ENCODE peak calls at places on chromosomes 5 and 9, in four cellular contexts. J, H, A and D are unnamed samples. For H3K4me1, the result is how much of the 10 kb centered on the place peaks cover.

GRCh38 chr5:67346611-67347010 is 150.0 kb upstream of the CD180 start:
- DNase-seq in J (peak), H (no peak), A (no peak), D (no peak)

GRCh38 chr5:33890633-33891032 is 1.2 kb downstream of the ADAMTS12 start:
- DNase-seq in A (no peak), H (peak), J (peak), D (no peak)

GRCh38 chr9:126295936-126296600 is 30.6 kb upstream of the MVB12B start:
- DNase-seq in J (peak), H (no peak), A (no peak), D (peak)

GRCh38 chr9:131839281-131840084 is 99.6 kb upstream of the RAPGEF1 start:
- DNase-seq in J (peak), H (peak), A (no peak), D (no peak)

GRCh38 chr5:40277161-40277906 is 402.4 kb upstream of the PTGER4 start:
- DNase-seq in A (peak), J (no peak), H (no peak), D (no peak)

GRCh38 chr5:121949885-121950284 is 11.9 kb upstream of the SRFBP1 start:
- DNase-seq in A (no peak), H (peak), J (peak), D (no peak)

GRCh38 chr9:133709716-133710571 is 28.2 kb downstream of the SARDH start:
- DNase-seq in A (no peak), J (no peak), H (no peak), D (no peak)

GRCh38 chr5:107213025-107213424 is 457.7 kb downstream of the EFNA5 start:
- DNase-seq in H (no peak), J (no peak), A (no peak), D (no peak)

GRCh38 chr5:181205735-181206401 is 872 bp upstream of the TRIM7 start:
- DNase-seq in A (no peak), J (no peak), H (peak), D (peak)

GRCh38 chr9:114988962-114989599 is 58.7 kb upstream of the TNFSF8 start:
- DNase-seq in J (peak), A (peak), H (no peak), D (no peak)

GRCh38 chr9:95923794-95924193 is 48.3 kb downstream of the ERCC6L2 start:
- DNase-seq in J (no peak), H (no peak), A (no peak), D (peak)

GRCh38 chr5:79109527-79110492 is 1.8 kb upstream of the BHMT start:
- DNase-seq in A (no peak), J (no peak), H (no peak), D (peak)

GRCh38 chr9:811101-811531 is 30.4 kb upstream of the DMRT1 start:
- DNase-seq in J (peak), A (no peak), H (peak), D (no peak)

GRCh38 chr5:89338935-89339334 is 456.0 kb upstream of the MEF2C start:
- DNase-seq in J (peak), H (peak), A (no peak), D (no peak)

GRCh38 chr5:56580864-56581263 is 234.5 kb upstream of the MAP3K1 start:
- DNase-seq in A (no peak), J (no peak), H (no peak), D (no peak)

GRCh38 chr9:125984461-125984860 is 237.3 kb downstream of the PBX3 start:
- DNase-seq in A (no peak), J (no peak), H (no peak), D (no peak)

GRCh38 chr5:36374275-36374862 is 72.7 kb upstream of the RANBP3L start:
- DNase-seq in J (peak), H (peak), A (no peak), D (no peak)

GRCh38 chr9:93076792-93077128 is 18.3 kb downstream of the SUSD3 start:
- DNase-seq in A (no peak), H (no peak), J (no peak), D (no peak)

DNA sequence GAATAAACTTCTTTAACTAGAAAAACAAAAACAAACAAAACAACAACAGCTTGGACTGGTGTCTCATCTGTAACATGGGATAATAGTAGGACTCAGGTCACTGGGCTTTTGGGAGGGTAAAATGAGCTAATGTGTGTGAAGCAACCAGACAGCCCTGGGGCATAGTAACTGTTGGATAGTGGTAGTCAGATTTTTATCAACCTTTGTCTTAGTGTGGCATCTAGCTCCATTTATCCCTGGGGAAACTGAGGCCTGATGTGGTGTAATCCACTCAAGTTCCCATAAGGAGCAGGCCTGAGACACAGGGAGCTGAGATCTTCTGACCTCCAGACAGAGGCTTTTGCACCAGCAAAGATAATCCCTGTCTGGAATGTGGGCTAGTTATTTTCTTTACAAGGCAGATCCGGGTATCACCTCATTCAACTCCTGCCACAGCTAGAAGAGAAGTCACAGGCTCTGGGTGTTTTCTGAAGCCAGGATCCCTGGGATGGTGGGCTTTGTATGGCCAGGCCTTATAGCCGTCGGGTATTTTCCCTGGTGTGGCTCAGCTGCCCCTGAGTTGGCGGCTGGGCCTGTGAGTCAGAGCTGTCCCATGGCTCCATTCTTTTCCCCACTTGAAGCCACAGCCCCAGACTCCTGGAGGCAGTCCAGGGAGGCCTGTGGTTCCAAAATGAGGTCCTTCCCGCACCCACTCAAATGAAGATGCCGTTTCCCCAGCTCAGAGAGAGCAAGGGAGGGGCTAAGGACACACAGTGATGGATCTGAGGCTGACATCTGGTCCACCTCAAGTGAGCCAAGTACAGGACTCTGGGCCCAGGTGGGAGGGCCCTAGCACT is 26.1 kb upstream of the CSF1R start:
- DNase-seq in J (peak), A (no peak), H (peak), D (no peak)
- H3K4me1 ChIP-seq in J (under half), A (under half), H (under half), D (under half)

DNA sequence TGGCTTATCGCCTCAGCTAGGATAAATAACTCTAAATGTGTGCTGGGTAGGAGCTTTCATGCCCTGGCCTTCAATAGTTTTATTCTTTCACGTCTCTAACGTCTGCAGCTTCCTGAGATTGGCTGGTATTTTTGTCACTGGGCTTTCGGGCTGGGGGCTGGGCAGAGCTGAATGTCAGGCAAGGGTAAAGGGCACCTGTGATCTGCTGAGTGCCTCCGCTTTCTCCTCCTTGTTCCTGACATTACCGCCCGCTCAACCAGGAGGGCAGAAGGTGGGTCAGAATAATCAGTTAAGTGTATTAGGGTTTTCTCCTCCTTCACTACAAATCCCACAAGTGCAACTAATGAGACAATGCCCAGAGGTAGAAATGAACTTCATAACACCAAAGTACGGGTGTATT is 216.6 kb downstream of the TSSK1B start:
- DNase-seq in J (no peak), A (no peak), H (no peak), D (no peak)
- H3K4me3 ChIP-seq in J (no peak), A (no peak), H (no peak), D (no peak)

DNA sequence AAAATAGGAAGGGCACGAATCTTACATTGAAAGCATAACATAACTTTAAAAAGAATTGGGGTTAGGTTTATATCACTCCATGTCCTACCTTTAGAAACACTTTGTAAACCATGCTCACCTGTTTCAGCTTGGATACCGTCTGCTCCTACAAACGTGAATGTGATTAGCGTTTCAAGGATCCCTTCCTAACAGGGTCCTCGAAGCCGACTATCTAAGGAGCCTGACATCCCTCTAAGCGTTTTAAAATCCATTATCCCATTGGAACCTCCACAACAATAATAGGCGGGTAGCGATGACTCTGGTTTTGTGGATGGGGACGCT is 1.0 kb downstream of the SVEP1 start:
- DNase-seq in A (no peak), H (no peak), J (peak), D (no peak)
- H3K4me1 ChIP-seq in A (under half), H (under half), J (under half), D (under half)

GRCh38 chr9:104863180-104863883 is 64.6 kb downstream of the ABCA1 start:
- DNase-seq in A (peak), J (peak), H (peak), D (peak)
- H3K4me3 ChIP-seq in A (no peak), J (no peak), H (no peak), D (no peak)

GRCh38 chr5:374631-375335 is 53.3 kb downstream of the AHRR start:
- DNase-seq in H (no peak), A (no peak), J (no peak), D (peak)

GRCh38 chr5:372556-372910 is 51.0 kb downstream of the AHRR start:
- DNase-seq in J (no peak), H (no peak), A (no peak), D (peak)

GRCh38 chr5:372911-373709 is 51.6 kb downstream of the AHRR start:
- DNase-seq in J (no peak), H (no peak), A (no peak), D (peak)

GRCh38 chr5:375336-375920 is 53.9 kb downstream of the AHRR start:
- DNase-seq in A (no peak), J (no peak), H (no peak), D (no peak)

DNA sequence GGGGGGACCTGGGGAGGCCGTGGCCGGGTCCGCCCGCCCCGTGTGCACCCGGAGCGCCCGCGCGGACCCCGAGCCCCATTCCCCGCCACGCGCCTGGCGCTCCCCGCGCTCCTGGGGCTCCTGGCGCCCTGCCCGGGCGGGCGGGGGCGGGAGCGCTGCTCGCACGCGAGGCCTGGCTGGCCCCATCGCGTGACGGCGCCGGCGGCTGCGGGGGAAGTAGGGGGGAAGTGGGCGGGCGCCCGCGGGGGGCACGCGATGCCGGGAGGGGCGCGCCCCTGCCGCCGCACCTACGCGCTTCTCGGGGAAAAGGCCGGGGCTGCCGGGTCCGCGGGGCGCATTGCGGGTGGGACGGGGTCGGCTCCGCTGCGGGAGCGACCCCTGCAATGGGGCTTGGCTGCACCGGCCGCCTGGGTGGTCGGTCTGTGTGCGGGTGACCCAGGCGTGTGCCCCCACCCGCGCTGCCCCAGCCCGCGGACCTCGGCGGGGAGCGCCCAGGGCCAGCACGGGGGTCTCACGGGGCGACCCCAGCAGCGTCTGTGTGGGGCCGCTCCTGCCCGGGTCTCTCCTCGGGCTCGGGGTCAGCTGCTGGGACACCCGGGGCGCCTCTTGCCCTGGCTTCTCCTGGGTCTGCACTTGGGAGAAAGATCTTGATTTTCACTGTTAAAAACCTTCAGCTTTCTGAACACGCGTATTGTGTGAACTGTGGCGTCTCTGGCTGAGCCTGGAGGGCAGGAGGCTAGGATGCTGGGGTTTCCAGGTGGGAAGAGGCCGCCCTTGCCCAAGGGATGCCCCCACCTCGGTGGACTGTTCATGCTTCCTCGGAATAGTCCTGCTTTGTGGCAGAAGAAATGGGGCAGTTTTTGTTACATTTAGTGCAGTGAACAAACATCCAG is 52.4 kb downstream of the AHRR start:
- DNase-seq in H (peak), J (peak), A (no peak), D (no peak)
- H3K4me1 ChIP-seq in H (under half), J (under half), A (half or more), D (under half)

DNA sequence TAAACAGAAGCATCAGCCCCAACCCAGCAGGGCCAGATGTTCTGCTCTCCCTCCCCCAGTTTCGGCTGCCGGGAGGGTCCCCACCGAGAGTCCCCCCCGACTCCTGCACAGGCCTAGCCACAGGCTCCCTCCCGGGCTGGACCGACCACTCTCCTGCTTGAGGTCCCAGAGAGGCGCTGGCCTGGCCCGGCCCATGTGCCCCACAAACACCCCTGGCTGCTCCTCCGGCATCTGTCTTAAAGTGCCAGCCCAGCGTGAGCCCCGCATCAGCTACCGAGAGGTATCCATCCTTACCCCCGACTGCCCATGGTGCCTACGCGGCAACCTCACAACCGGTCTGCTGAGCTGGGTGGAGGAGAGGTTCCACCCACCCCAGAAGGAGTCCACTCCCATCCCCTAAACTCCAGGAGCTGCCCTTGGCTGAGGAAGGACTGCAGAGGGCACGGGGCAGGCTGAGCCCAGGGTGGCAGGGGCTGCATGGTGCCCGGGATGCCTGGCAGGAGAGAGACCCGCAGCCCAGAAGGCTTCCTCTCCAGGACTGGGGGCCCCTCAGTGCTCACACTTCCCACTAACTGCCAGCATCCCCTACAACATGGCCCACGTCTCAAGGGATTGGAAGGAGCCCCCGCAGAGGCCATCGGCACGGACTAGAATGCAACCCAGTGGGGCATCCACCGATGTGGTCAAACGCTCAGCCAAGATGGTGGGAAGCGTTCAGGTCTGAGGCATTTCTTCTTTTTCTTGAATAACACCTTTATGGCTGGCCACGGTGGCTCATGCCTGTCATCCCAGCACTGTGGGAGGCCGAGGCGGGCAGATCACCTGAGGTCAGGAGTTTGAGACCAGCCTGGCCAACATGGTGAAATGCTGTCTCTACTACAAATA is 15.6 kb upstream of the EGFL7 start:
- DNase-seq in H (no peak), J (no peak), A (no peak), D (no peak)
- H3K4me3 ChIP-seq in H (no peak), J (no peak), A (no peak), D (no peak)

DNA sequence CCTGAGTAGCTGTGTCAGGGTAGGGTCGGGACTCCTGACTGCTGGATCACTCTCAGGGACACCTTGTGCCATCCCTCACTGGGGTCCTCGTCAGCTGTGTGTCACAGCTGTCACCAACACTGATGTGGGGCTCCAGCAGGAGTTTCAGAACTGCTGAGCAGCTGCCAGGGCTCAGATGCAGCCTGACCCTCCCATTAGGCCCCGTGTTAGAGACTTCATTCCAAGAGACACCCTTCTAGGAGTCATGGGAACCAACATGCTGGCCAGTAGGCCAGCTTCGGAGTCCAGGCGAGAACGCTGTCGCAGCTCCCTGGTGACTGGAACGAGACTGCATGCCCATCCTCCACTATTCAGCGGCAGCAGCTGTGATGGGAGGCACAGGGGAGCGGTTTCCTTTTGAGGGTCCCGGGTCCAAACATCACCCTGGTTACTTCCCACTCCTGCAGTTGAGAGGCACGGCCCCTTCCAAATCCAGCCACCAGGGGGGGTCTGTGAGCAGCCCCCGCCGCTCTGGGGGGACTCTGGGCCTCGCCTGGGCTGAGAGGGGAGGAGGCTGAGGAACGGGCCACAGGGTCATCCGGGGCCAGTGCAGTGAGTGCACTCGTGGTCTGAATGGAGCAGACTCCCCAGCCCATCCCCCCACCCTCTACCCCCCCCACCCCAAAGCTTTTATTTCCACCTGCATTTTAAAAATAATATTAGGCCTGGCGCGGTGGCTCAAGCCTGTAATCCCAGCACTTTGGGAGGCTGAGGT is 12.6 kb upstream of the TCF7 start:
- DNase-seq in J (no peak), A (peak), H (no peak), D (peak)
- H3K4me1 ChIP-seq in J (under half), A (half or more), H (under half), D (under half)